ENCODE peak calls at places on chromosomes 16 and 17, in ten cellular contexts. C is IMR-90, P is epithelial cell of prostate, R is GM23338, J is aorta, G is upper lobe of left lung, N is ascending aorta, D is mesendoderm, V is H9, I is lung. A is an unnamed sample.
A peak's percentile ranks its signal among the peaks of the same experiment; 100 is the strongest.

GRCh38 chr16:54657058-54657708 is 273.5 kb upstream of the IRX5 start:
- DNase-seq in C (no peak), P (peak; percentile 99), R (peak; percentile 17), J (no peak), G (no peak), N (peak; percentile 82), D (peak; percentile 70), V (peak; percentile 42), I (peak; percentile 49), A (no peak)

GRCh38 chr16:68700120-68700519 is 37.0 kb upstream of the CDH1 start:
- DNase-seq in C (peak; percentile 10), P (no peak), R (no peak), J (no peak), G (no peak), N (no peak), D (no peak), V (no peak), I (no peak), A (no peak)

GRCh38 chr17:11404431-11404830 is 163.4 kb downstream of the SHISA6 start:
- DNase-seq in C (no peak), P (no peak), R (no peak), J (no peak), G (no peak), N (no peak), D (no peak), V (no peak), I (no peak), A (peak; percentile 14)

GRCh38 chr16:24070851-24071250 is 185.3 kb upstream of the CACNG3 start:
- DNase-seq in C (peak; percentile 22), P (no peak), R (peak; percentile 89), J (no peak), G (no peak), N (peak; percentile 22), D (peak; percentile 90), V (peak; percentile 83), I (no peak), A (no peak)

GRCh38 chr17:65307366-65308316 is 170.5 kb downstream of the RGS9 start:
- DNase-seq in C (no peak), P (no peak), R (no peak), J (no peak), G (no peak), N (no peak), D (no peak), V (no peak), I (no peak), A (no peak)

GRCh38 chr16:27174798-27175197 is 28.5 kb upstream of the KDM8 start:
- DNase-seq in C (peak; percentile 53), P (peak; percentile 67), R (no peak), J (no peak), G (no peak), N (no peak), D (peak; percentile 19), V (no peak), I (no peak), A (no peak)

GRCh38 chr17:17765359-17765758 is 71.4 kb downstream of the SREBF1 start:
- DNase-seq in C (peak; percentile 62), P (no peak), R (no peak), J (no peak), G (no peak), N (no peak), D (no peak), V (no peak), I (no peak), A (no peak)

GRCh38 chr16:82629441-82630027 is 2.8 kb downstream of the CDH13 start:
- DNase-seq in C (peak; percentile 34), P (no peak), R (peak; percentile 52), J (no peak), G (no peak), N (peak; percentile 74), D (peak; percentile 93), V (no peak), I (no peak), A (no peak)

GRCh38 chr16:57505169-57505568 is 18.9 kb upstream of the DOK4 start:
- DNase-seq in C (no peak), P (no peak), R (no peak), J (no peak), G (no peak), N (no peak), D (no peak), V (no peak), I (no peak), A (no peak)

GRCh38 chr17:1966274-1967086 is 58.7 kb downstream of the RTN4RL1 start:
- DNase-seq in C (no peak), P (no peak), R (no peak), J (no peak), G (no peak), N (no peak), D (no peak), V (no peak), I (no peak), A (no peak)

GRCh38 chr17:18968945-18969887 is 17.3 kb downstream of the SLC5A10 start:
- DNase-seq in C (no peak), P (no peak), R (no peak), J (no peak), G (no peak), N (no peak), D (no peak), V (no peak), I (peak; percentile 35), A (no peak)

GRCh38 chr16:78576941-78577340 is 477.5 kb downstream of the WWOX start:
- DNase-seq in C (no peak), P (peak; percentile 75), R (no peak), J (no peak), G (no peak), N (no peak), D (no peak), V (no peak), I (no peak), A (no peak)

GRCh38 chr17:43832168-43832975 is 574 bp downstream of the MPP3 start:
- DNase-seq in C (peak; percentile 69), P (peak; percentile 34), R (peak; percentile 54), J (peak; percentile 92), G (peak; percentile 93), N (peak; percentile 81), D (peak; percentile 19), V (no peak), I (peak; percentile 52), A (peak; percentile 29)

GRCh38 chr17:38442548-38442947 is 14.3 kb downstream of the ARHGAP23 start:
- DNase-seq in C (no peak), P (no peak), R (no peak), J (peak; percentile 87), G (no peak), N (peak; percentile 80), D (no peak), V (no peak), I (no peak), A (no peak)

GRCh38 chr17:81722184-81723120 is 10.4 kb downstream of the SLC25A10 start:
- DNase-seq in C (no peak), P (no peak), R (no peak), J (peak; percentile 68), G (peak; percentile 92), N (no peak), D (no peak), V (no peak), I (peak; percentile 86), A (peak; percentile 97)

GRCh38 chr17:81346908-81347349 is 48.3 kb upstream of the BAHCC1 start:
- DNase-seq in C (no peak), P (no peak), R (no peak), J (no peak), G (no peak), N (no peak), D (no peak), V (peak; percentile 38), I (no peak), A (peak; percentile 86)

GRCh38 chr17:82037889-82038195 is 345 bp upstream of the DCXR start:
- DNase-seq in C (no peak), P (no peak), R (no peak), J (no peak), G (no peak), N (no peak), D (no peak), V (no peak), I (no peak), A (no peak)

GRCh38 chr17:76517638-76518038 is 16.4 kb upstream of the RHBDF2 start:
- DNase-seq in C (no peak), P (no peak), R (no peak), J (no peak), G (no peak), N (no peak), D (no peak), V (no peak), I (no peak), A (no peak)

GRCh38 chr17:7215652-7216139 is 3.9 kb downstream of the DLG4 start:
- DNase-seq in C (peak; percentile 14), P (no peak), R (peak; percentile 44), J (no peak), G (no peak), N (no peak), D (peak; percentile 82), V (peak; percentile 73), I (no peak), A (no peak)
- H3K27ac ChIP-seq in C (peak overlapping the region; percentile 56), P (no peak overlapping the region), R (peak overlapping the region; percentile 88), J (no peak overlapping the region), G (peak overlapping the region; percentile 100), N (peak overlapping the region; percentile 100), D (peak overlapping the region; percentile 69), V (no peak overlapping the region), I (peak overlapping the region; percentile 71), A (no peak overlapping the region)

GRCh38 chr16:50038756-50039529 is 13.9 kb downstream of the CNEP1R1 start:
- DNase-seq in C (no peak), P (no peak), R (peak; percentile 46), J (no peak), G (no peak), N (peak; percentile 70), D (peak; percentile 76), V (no peak), I (peak; percentile 65), A (peak; percentile 56)
- H3K27ac ChIP-seq in C (no peak overlapping the region), P (no peak overlapping the region), R (peak overlapping the region; percentile 20), J (no peak overlapping the region), G (peak overlapping the region; percentile 68), N (no peak overlapping the region), D (no peak overlapping the region), V (no peak overlapping the region), I (no peak overlapping the region), A (no peak overlapping the region)

DNA sequence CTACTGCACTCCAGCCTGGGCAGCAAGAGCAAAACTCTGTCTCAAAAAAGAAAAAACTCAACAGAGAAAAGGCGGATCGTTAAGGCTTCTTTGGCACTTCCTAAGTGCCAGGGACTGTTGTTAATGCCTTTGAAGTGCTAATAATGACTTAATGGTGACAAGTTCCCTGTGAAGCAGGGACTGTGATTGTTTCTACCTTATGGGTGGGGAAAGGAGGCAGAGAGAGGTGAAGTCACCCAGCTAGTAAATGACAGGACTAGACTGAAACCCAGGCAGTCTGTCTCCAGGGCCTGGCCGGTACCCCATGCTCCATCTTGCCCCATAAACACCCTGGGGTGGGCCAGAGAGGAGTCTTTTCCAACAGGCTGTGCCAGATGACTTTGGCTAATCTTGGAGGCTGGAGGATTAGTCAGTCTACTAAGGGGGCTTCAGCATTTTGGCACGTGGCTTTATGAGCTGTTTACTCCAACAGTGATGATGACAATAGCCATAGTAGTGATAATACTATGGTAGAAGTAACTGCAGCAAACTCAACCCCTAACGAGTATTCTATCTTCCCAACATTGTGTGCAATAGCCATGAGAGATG is 26.9 kb downstream of the ABCC1 start:
- DNase-seq in C (no peak), P (no peak), R (no peak), J (no peak), G (no peak), N (no peak), D (peak; percentile 81), V (no peak), I (no peak), A (no peak)
- H3K27ac ChIP-seq in C (peak overlapping the region; percentile 92), P (peak overlapping the region; percentile 67), R (peak overlapping the region; percentile 59), J (peak overlapping the region; percentile 62), G (peak overlapping the region; percentile 87), N (peak overlapping the region; percentile 97), D (peak overlapping the region; percentile 39), V (no peak overlapping the region), I (peak overlapping the region; percentile 65), A (no peak overlapping the region)

GRCh38 chr17:56595831-56596740 is 2.6 kb downstream of the NOG start:
- DNase-seq in C (peak; percentile 10), P (no peak), R (peak; percentile 74), J (no peak), G (peak; percentile 41), N (no peak), D (peak; percentile 94), V (peak; percentile 89), I (no peak), A (no peak)
- H3K27ac ChIP-seq in C (peak overlapping the region; percentile 45), P (no peak overlapping the region), R (no peak overlapping the region), J (no peak overlapping the region), G (no peak overlapping the region), N (no peak overlapping the region), D (no peak overlapping the region), V (no peak overlapping the region), I (no peak overlapping the region), A (no peak overlapping the region)

A was measured in pancreas.